ENCODE peak calls at places on chromosomes 12 and 14, in six cellular contexts. Y is IMR-90, F is mesendoderm, B is trophoblast cell, O is mesenchymal stem cell, P is H1. T is an unnamed sample.

GRCh38 chr12:109771746-109772621 is 58.4 kb downstream of the FAM222A start:
- DNase-seq in P (peak), B (no peak), Y (no peak), O (no peak), F (no peak), T (no peak)

GRCh38 chr14:32675433-32675832 is 263.2 kb upstream of the NPAS3 start:
- DNase-seq in O (no peak), P (no peak), F (no peak), B (no peak), Y (no peak), T (no peak)

GRCh38 chr12:112126916-112127315 is 1.6 kb downstream of the TRAFD1 start:
- DNase-seq in F (no peak), P (no peak), O (peak), Y (peak), B (no peak), T (no peak)

GRCh38 chr14:35277179-35277578 is 15.0 kb upstream of the PSMA6 start:
- DNase-seq in O (peak), B (peak), P (no peak), Y (no peak), F (peak), T (no peak)

GRCh38 chr14:49314756-49315155 is 271.4 kb downstream of the RPS29 start:
- DNase-seq in O (no peak), P (no peak), B (no peak), F (no peak), Y (no peak), T (no peak)

GRCh38 chr14:69044965-69045555 is 66.0 kb upstream of the ACTN1 start:
- DNase-seq in O (no peak), B (no peak), P (no peak), F (no peak), Y (peak), T (no peak)

GRCh38 chr14:71203306-71203705 is 296.0 kb downstream of the PCNX1 start:
- DNase-seq in O (peak), Y (peak), P (no peak), B (no peak), F (no peak), T (no peak)

GRCh38 chr12:58629376-58629775 is 290.9 kb downstream of the LRIG3 start:
- DNase-seq in O (peak), Y (peak), P (no peak), F (no peak), B (no peak), T (no peak)

GRCh38 chr14:104735830-104736642 is 12.0 kb downstream of the ADSS1 start:
- DNase-seq in O (peak), P (no peak), F (no peak), B (no peak), Y (peak), T (no peak)

GRCh38 chr12:121190523-121191031 is 19.4 kb upstream of the P2RX4 start:
- DNase-seq in P (no peak), Y (peak), B (peak), F (peak), O (peak), T (no peak)

GRCh38 chr14:104931771-104932675 is 7.3 kb downstream of the PLD4 start:
- DNase-seq in Y (no peak), P (no peak), O (no peak), F (no peak), B (peak), T (no peak)

GRCh38 chr14:74927225-74927624 is 4.2 kb upstream of the RPS6KL1 start:
- DNase-seq in F (no peak), O (no peak), B (no peak), P (no peak), Y (no peak), T (no peak)

GRCh38 chr12:19884081-19884480 is 444.8 kb downstream of the AEBP2 start:
- DNase-seq in F (no peak), B (no peak), Y (no peak), P (no peak), O (no peak), T (no peak)

GRCh38 chr14:104999361-104999760 is 13.8 kb downstream of the CLBA1 start:
- DNase-seq in O (no peak), Y (no peak), F (no peak), B (no peak), P (no peak), T (no peak)

GRCh38 chr12:104163631-104164030 is 25.6 kb upstream of the NFYB start:
- DNase-seq in F (no peak), B (peak), O (peak), Y (no peak), P (no peak), T (no peak)

GRCh38 chr12:125029756-125030358 is 35.4 kb upstream of the AACS start:
- DNase-seq in O (no peak), P (no peak), B (no peak), F (peak), Y (peak), T (no peak)

GRCh38 chr12:52681551-52682380 is 1.6 kb upstream of the KRT1 start:
- DNase-seq in O (no peak), Y (no peak), B (no peak), P (no peak), F (no peak), T (no peak)

GRCh38 chr12:62260733-62261683 is 804 bp downstream of the USP15 start:
- DNase-seq in B (peak), F (peak), P (no peak), O (peak), Y (peak), T (peak)

GRCh38 chr12:31369712-31370521 is 44.0 kb upstream of the SINHCAF start:
- DNase-seq in P (no peak), O (peak), Y (peak), F (peak), B (peak), T (peak)

GRCh38 chr12:108080363-108080762 is 48.7 kb upstream of the WSCD2 start:
- DNase-seq in B (no peak), P (no peak), O (no peak), Y (no peak), F (peak), T (no peak)

GRCh38 chr12:132711169-132711843 is 664 bp downstream of the PGAM5 start:
- DNase-seq in Y (peak), B (no peak), F (peak), P (peak), O (peak), T (no peak)

GRCh38 chr12:56725723-56726102 is 614 bp upstream of the NACA start:
- DNase-seq in O (no peak), P (no peak), Y (no peak), F (no peak), B (no peak), T (no peak)

GRCh38 chr14:82855912-82856381 is 1322.3 kb upstream of the SEL1L start:
- DNase-seq in Y (peak), B (no peak), P (no peak), F (peak), O (peak), T (peak)

GRCh38 chr12:48980389-48980952 is 2.3 kb downstream of the WNT1 start:
- DNase-seq in B (peak), Y (no peak), O (no peak), P (peak), F (peak), T (no peak)

GRCh38 chr12:47854531-47854930 is 34.8 kb upstream of the HDAC7 start:
- DNase-seq in B (no peak), P (no peak), O (no peak), Y (no peak), F (no peak), T (no peak)

GRCh38 chr12:100356646-100357223 is at the start of gene SLC17A8:
- DNase-seq in Y (no peak), O (no peak), B (no peak), P (peak), F (peak), T (peak)

GRCh38 chr12:113462117-113462774 is 9.4 kb downstream of the LHX5 start:
- DNase-seq in F (peak), O (peak), P (peak), B (peak), Y (peak), T (peak)

GRCh38 chr12:54411398-54412241 is 7.4 kb downstream of the ITGA5 start:
- DNase-seq in B (peak), F (no peak), Y (peak), P (peak), O (peak), T (no peak)

GRCh38 chr14:104749111-104749649 is 3.8 kb upstream of the SIVA1 start:
- DNase-seq in P (no peak), Y (peak), B (peak), F (peak), O (no peak), T (no peak)

GRCh38 chr12:16090974-16091373 is 179.8 kb downstream of the DERA start:
- DNase-seq in F (no peak), P (no peak), O (no peak), B (no peak), Y (no peak), T (no peak)

GRCh38 chr12:70842942-70843341 is 77.6 kb downstream of the PTPRR start:
- DNase-seq in O (no peak), Y (no peak), B (no peak), F (no peak), P (no peak), T (no peak)

GRCh38 chr12:13463189-13463588 is 266.7 kb downstream of the EMP1 start:
- DNase-seq in P (no peak), F (no peak), O (no peak), B (no peak), Y (no peak), T (no peak)

DNA sequence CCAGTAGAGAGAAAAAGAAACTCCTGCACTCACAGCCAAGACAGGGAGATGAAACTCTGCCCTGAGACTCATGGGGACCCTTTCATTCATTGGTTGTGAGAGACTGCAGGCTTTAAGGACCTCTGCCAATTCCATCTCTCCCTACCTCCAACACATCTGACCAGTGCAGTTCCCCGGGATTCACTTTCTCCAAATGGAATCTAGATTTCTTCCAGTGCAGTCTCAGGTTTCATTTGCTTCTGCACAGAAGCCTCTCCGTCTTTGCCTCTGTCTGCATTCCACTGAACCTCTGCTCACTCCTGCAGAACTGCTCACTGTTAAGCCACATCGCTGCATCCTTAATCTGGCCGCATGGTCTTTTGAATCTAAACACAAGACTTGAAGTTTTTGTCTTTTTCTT is 24.5 kb upstream of the NTF3 start:
- DNase-seq in B (no peak), P (no peak), O (no peak), F (no peak), Y (peak), T (peak)
- H3K4me3 ChIP-seq in B (no peak), P (no peak), O (no peak), F (no peak), Y (no peak), T (no peak)

DNA sequence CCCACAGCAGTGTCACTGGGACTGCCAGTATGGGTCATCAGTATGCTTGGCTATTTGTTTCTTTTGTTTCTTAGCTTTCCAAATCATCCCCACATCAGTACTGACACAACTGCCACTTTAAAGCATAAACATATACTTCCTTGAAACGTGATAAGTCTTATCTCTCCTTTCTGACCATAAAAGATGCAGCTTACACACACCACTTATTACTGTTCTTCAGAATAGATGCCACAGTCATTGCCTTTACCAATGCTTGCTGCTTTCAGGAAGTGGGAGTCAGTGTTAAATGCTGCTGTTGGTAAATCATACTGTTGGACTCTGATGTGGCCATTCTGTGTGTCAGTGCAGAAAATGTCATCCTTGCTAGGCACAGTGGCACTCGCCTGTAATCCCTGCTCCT is 18.5 kb upstream of the GARIN2 start:
- DNase-seq in O (peak), F (no peak), Y (peak), B (no peak), P (no peak), T (no peak)
- H2AK5ac ChIP-seq in O (no peak), F (no peak), Y (no peak), B (no peak), P (no peak), T (no peak)

GRCh38 chr12:98516184-98516873 is 939 bp downstream of the TMPO start:
- DNase-seq in B (peak), P (peak), O (peak), Y (peak), F (peak), T (peak)

GRCh38 chr12:98513379-98514318 is 1.7 kb upstream of the TMPO start:
- DNase-seq in P (no peak), F (no peak), B (no peak), Y (no peak), O (no peak), T (no peak)

GRCh38 chr12:98519257-98519907 is 4.0 kb downstream of the TMPO start:
- DNase-seq in F (no peak), Y (no peak), O (no peak), B (no peak), P (no peak), T (no peak)

GRCh38 chr12:98514984-98515367 is 414 bp upstream of the TMPO start:
- DNase-seq in P (no peak), Y (no peak), B (no peak), F (no peak), O (no peak), T (no peak)

DNA sequence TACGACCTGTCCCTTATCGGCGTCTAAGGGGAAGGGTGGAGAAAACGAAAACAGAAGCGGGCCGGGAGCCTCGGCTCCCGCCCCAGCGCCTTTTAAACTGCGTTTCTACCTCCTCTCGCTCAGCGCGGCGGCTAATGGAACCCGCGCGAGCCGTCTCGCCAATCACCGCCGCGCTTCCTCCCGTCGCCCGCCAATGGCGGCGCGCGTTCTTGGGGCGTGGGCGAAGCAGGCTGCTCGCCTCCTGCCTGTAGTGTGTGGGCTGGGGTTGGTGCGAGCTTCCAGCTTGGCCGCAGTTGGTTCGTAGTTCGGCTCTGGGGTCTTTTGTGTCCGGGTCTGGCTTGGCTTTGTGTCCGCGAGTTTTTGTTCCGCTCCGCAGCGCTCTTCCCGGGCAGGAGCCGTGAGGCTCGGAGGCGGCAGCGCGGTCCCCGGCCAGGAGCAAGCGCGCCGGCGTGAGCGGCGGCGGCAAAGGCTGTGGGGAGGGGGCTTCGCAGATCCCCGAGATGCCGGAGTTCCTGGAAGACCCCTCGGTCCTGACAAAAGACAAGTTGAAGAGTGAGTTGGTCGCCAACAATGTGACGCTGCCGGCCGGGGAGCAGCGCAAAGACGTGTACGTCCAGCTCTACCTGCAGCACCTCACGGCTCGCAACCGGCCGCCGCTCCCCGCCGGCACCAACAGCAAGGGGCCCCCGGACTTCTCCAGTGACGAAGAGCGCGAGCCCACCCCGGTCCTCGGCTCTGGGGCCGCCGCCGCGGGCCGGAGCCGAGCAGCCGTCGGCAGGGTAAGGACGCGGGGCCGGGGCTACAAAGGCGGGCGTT is at the start of gene TMPO:
- DNase-seq in P (peak), B (peak), O (peak), F (peak), Y (peak), T (peak)
- H2BK5ac ChIP-seq in P (peak), B (peak), O (peak), F (peak), Y (peak), T (peak)

GRCh38 chr12:4540170-4540569 is 1.5 kb downstream of the RAD51AP1 start:
- DNase-seq in O (no peak), F (no peak), P (no peak), B (no peak), Y (no peak), T (no peak)
- H3K4me3 ChIP-seq in O (no peak), F (no peak), P (no peak), B (no peak), Y (no peak), T (no peak)

GRCh38 chr14:53842938-53843337 is 113.7 kb downstream of the BMP4 start:
- DNase-seq in Y (peak), P (no peak), B (no peak), O (peak), F (no peak), T (no peak)

GRCh38 chr14:53841109-53842099 is 115.2 kb downstream of the BMP4 start:
- DNase-seq in F (no peak), P (no peak), O (no peak), B (no peak), Y (no peak), T (no peak)

GRCh38 chr14:53836546-53836945 is 120.1 kb downstream of the BMP4 start:
- DNase-seq in B (no peak), P (no peak), Y (no peak), F (no peak), O (no peak), T (no peak)

GRCh38 chr14:53838374-53838773 is 118.3 kb downstream of the BMP4 start:
- DNase-seq in B (no peak), O (no peak), P (no peak), F (no peak), Y (no peak), T (no peak)

GRCh38 chr14:53840444-53840843 is 116.2 kb downstream of the BMP4 start:
- DNase-seq in F (no peak), P (no peak), B (no peak), O (no peak), Y (no peak), T (no peak)
- H2AK5ac ChIP-seq in F (no peak), P (no peak), B (no peak), O (no peak), Y (no peak), T (no peak)

DNA sequence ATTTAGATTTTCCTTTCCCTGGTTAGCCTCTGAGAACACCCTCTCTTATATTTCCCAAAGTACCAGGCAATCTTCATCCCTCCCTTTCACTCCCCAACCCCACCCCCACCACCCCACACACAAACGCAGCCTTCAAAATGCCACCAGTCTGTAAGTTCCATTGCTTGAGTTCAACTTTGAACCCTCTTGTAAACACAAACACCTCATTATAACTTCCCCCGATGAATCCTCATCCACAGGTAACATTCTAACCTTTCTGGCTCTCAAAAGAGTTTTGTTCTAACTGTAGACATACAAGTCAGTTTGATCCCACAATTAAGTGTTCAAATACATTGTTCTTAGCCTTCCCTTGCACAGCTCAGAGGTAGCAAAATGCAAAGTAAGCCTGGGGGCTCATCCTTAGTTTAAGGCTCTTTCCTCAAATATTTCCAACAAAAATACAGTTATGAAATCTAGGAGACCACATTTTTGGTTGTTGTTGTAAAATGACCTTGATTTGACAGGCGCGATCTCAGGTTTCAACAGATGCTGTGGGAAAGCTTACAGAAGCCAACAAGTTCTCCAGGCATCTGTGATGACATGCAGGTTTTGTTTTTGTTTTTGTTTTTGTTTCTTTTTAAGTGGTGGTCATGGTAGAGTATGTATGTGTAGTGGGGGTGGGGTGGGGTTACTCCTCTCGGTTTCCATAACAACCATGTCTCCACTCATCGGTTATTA is 199.6 kb upstream of the FOXN3 start:
- DNase-seq in F (peak), P (no peak), Y (peak), O (peak), B (no peak), T (no peak)
- H2BK5ac ChIP-seq in F (no peak), P (peak), Y (peak), O (no peak), B (no peak), T (no peak)

DNA sequence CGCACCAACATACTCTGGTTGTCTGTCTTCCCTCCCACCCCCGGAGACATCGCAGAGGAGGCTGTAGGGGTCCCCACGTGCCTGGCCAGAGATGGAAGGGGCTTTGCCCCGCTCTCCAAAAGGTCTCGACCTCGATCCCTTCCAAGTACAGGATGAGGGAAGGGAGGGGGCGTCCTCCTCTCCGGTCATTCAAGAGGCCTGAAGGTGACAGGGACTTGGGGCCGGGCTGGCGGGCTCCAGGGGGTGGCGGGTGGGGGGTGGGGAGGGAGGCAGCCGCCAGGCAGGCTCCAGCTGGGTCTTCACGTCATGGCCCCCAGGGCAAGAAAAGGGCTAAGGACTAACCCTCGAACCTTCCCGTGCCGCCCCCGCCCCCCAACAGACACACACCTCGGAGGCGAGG is 15.1 kb downstream of the TBX3 start:
- DNase-seq in Y (no peak), B (no peak), O (no peak), P (no peak), F (peak), T (peak)
- H3K4me3 ChIP-seq in Y (peak), B (no peak), O (no peak), P (no peak), F (no peak), T (no peak)

GRCh38 chr12:129607756-129608155 is 296.1 kb downstream of the TMEM132D start:
- DNase-seq in F (no peak), B (no peak), O (no peak), Y (no peak), P (no peak), T (no peak)

GRCh38 chr12:129607293-129607692 is 296.5 kb downstream of the TMEM132D start:
- DNase-seq in P (no peak), F (peak), O (no peak), B (no peak), Y (no peak), T (peak)

GRCh38 chr12:129605666-129606065 is 298.2 kb downstream of the TMEM132D start:
- DNase-seq in Y (no peak), B (no peak), F (no peak), O (no peak), P (no peak), T (no peak)

GRCh38 chr12:129610601-129611120 is 293.2 kb downstream of the TMEM132D start:
- DNase-seq in B (no peak), Y (no peak), P (no peak), O (no peak), F (no peak), T (no peak)

GRCh38 chr12:129606239-129606638 is 297.6 kb downstream of the TMEM132D start:
- DNase-seq in P (no peak), B (no peak), O (no peak), Y (no peak), F (no peak), T (no peak)
- H2AK5ac ChIP-seq in P (peak), B (no peak), O (peak), Y (no peak), F (no peak), T (no peak)

T was measured in neuronal stem cell.